ENCODE peak calls at places on chromosomes 4 and X, in nine cellular contexts. K is GM12865, C is tibial nerve, X is endodermal cell, D is RWPE2, N is Panc1, R is mesothelial cell of epicardium, H is left lung, S is brain microvascular endothelial cell. I is an unnamed sample.

GRCh38 chr4:4930677-4931076 is 71.2 kb downstream of the MSX1 start:
- DNase-seq in H (no peak), C (no peak), S (no peak), R (no peak), X (peak; percentile 24), K (no peak), D (no peak), N (no peak), I (no peak)

GRCh38 chrX:104135677-104136076 is 21.1 kb downstream of the SLC25A53 start:
- DNase-seq in C (no peak), R (no peak), D (no peak), H (no peak), K (no peak), X (no peak), N (no peak), S (no peak), I (no peak)

GRCh38 chrX:153582896-153583295 is 16.0 kb downstream of the CCNQ start:
- DNase-seq in R (no peak), C (no peak), X (no peak), K (peak; percentile 80), S (no peak), H (no peak), N (no peak), D (no peak), I (peak; percentile 89)

GRCh38 chr4:182808673-182809416 is 108.3 kb downstream of the DCTD start:
- DNase-seq in X (no peak), H (no peak), C (no peak), R (no peak), S (peak; percentile 49), K (peak; percentile 76), D (no peak), N (no peak), I (peak; percentile 75)

GRCh38 chr4:138666366-138666765 is 349.2 kb upstream of the NOCT start:
- DNase-seq in C (no peak), K (no peak), S (no peak), X (no peak), H (no peak), D (no peak), N (no peak), R (no peak), I (no peak)

GRCh38 chrX:77749695-77750094 is 36.3 kb downstream of the ATRX start:
- DNase-seq in K (no peak), H (no peak), R (no peak), N (no peak), S (peak; percentile 89), X (no peak), D (no peak), C (no peak), I (no peak)

GRCh38 chr4:41432889-41433288 is 105.1 kb upstream of the LIMCH1 start:
- DNase-seq in X (peak; percentile 65), C (no peak), R (no peak), S (peak; percentile 7), K (no peak), D (no peak), H (no peak), N (no peak), I (no peak)

GRCh38 chr4:156523492-156523891 is 448.1 kb downstream of the PDGFC start:
- DNase-seq in H (no peak), S (no peak), C (no peak), D (no peak), K (no peak), R (no peak), N (no peak), X (no peak), I (no peak)

GRCh38 chr4:15677507-15677988 is 4.1 kb upstream of the FAM200B start:
- DNase-seq in N (no peak), C (no peak), D (peak; percentile 91), S (no peak), H (no peak), K (no peak), X (no peak), R (no peak), I (no peak)

GRCh38 chrX:137031039-137031438 is 2.8 kb downstream of the GPR101 start:
- DNase-seq in C (no peak), S (no peak), K (no peak), N (no peak), R (no peak), H (no peak), D (no peak), X (no peak), I (no peak)

GRCh38 chrX:129574214-129574613 is 34.2 kb downstream of the OCRL start:
- DNase-seq in D (no peak), X (no peak), C (no peak), N (no peak), K (no peak), S (no peak), R (no peak), H (no peak), I (no peak)

GRCh38 chr4:185721190-185721948 is 90.6 kb downstream of the SORBS2 start:
- DNase-seq in K (no peak), R (no peak), C (peak; percentile 53), S (no peak), N (no peak), H (no peak), D (no peak), X (no peak), I (no peak)

GRCh38 chrX:112731793-112732192 is 52.1 kb upstream of the LHFPL1 start:
- DNase-seq in R (no peak), X (no peak), H (no peak), N (no peak), D (no peak), C (no peak), S (no peak), K (peak; percentile 9), I (no peak)

GRCh38 chrX:19958530-19959486 is 32.1 kb downstream of the BCLAF3 start:
- DNase-seq in N (no peak), R (no peak), H (no peak), X (no peak), K (no peak), D (no peak), C (no peak), S (peak; percentile 2), I (no peak)

GRCh38 chrX:53093177-53093655 is 726 bp upstream of the KANTR start:
- DNase-seq in H (peak; percentile 93), R (peak; percentile 45), D (peak; percentile 73), K (peak; percentile 84), N (no peak), S (peak; percentile 73), C (peak; percentile 77), X (peak; percentile 88), I (peak; percentile 72)

GRCh38 chr4:163562496-163562895 is 68.0 kb downstream of the TMA16 start:
- DNase-seq in R (no peak), X (no peak), H (no peak), D (no peak), N (no peak), S (no peak), C (no peak), K (no peak), I (no peak)

DNA sequence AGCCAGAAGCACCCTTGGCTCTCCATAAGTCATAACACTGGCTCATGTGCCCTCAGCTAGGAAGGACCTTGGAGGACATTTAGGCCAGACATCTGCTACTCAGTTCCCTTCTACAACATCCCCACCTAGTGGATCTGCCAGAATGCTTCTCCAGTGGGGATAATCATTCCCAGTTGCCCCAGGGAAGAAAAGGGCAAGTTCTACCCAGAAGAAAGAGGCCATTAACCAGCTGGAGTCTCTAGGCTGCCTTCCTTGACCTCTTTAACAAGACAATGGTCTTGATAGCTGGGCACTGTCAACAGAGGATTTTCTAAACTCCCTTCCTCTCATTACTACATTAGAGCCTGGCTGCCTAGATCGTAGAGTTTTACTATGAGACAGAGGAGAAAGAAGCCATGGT is 42.0 kb downstream of the LGI2 start:
- DNase-seq in X (peak; percentile 87), D (no peak), S (peak; percentile 33), N (no peak), H (no peak), C (no peak), R (no peak), K (no peak), I (peak; percentile 35)
- TF ChIP-seq CTCF in X (peak; percentile 83), D (peak; percentile 33), S (peak; percentile 71), N (peak; percentile 31), H (peak; percentile 36), C (no peak), R (no peak), K (peak; percentile 13), I (peak; percentile 33)

GRCh38 chr4:103996059-103996458 is 276.3 kb upstream of the TACR3 start:
- DNase-seq in S (no peak), H (no peak), C (no peak), N (peak; percentile 33), K (no peak), X (peak; percentile 42), D (no peak), R (no peak), I (no peak)
- TF ChIP-seq CTCF in S (no peak), H (no peak), C (no peak), N (peak; percentile 48), K (no peak), X (no peak), D (peak; percentile 76), R (no peak), I (no peak)

DNA sequence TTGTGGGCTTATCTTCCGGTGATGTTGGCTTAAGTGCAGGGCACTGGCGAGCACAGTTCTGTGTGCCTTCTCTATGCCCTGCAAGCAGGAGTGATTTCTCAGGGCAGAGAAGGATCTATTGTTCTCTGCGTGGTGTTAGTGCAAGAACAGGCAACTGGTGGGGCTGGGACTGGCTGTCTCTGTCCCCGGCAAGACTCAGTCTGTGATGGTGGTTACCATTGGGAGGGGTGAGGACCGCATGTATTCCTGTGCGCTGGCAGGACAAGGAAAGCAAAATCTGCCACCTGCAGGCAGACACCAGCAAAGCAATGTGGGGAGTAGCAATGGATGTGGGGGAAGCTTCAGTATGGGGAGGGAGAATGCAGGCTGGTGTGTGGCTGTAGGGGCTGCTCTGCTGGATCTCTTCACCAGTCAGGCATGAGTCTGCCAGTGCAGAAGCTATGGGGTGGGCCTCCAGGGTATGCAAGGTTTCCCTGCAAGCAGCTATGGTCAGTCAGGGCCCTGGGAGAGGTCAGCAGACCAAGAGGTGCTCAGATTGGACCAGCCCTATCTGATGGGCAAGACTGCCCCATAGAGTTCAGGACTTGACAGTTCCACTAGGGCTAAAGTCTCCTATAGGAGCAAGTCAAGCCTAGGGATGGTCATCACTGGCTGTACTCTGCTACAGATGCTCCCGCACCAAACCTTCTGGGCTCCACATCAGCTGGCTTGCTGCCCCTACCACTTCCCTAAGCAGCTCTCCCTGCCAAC is 16.8 kb downstream of the PF4 start:
- DNase-seq in H (no peak), K (peak; percentile 9), D (no peak), C (no peak), N (no peak), X (peak; percentile 93), S (no peak), R (no peak), I (no peak)
- TF ChIP-seq CTCF in H (no peak), K (no peak), D (no peak), C (no peak), N (peak; percentile 21), X (peak; percentile 83), S (peak; percentile 55), R (no peak), I (peak; percentile 16)

DNA sequence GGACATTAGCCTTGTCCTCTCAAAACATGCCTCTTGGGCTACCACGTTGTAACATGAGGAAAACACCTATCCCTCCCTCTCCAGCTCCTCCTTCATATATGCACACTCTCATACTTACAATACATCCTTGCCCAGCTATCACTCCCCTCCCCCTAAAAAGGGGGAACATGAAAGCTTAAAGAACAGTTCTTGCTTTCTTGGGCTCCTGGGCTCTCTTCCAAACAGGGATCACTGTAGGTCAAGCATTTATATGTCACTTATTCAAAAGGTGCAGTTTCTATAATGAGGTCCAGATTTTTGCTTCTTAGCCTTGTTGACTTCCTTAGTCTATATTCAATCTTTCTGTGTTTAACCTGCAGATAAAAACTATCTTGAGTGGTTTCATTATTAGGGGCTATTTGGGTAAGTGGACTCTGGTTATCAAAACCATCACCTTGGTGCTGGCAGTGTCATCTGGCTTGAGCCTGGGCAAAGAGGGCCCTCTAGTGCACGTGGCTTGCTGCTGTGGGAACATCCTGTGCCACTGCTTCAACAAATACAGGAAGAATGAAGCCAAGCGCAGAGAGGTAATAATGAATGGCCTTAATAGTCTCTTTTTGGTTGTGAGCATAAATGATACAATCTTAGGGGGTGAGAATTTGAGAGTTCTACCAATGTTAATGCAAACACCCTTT is 119.4 kb downstream of the AKAP4 start:
- DNase-seq in C (no peak), S (peak; percentile 5), X (peak; percentile 76), H (peak; percentile 40), R (no peak), K (peak; percentile 29), D (no peak), N (no peak), I (no peak)
- TF ChIP-seq CTCF in C (no peak), S (peak; percentile 43), X (peak; percentile 73), H (no peak), R (no peak), K (peak; percentile 22), D (no peak), N (peak; percentile 60), I (peak; percentile 68)